ENCODE peak calls at places on chromosomes 7 and 10, in ten cellular contexts. W is tibial artery; Z is NB4; F is stimulated activated CD4-positive, alpha-beta T cell treated with anti-CD3 and anti-CD28 coated beads, Interleukin-1b, Interleukin-23, amount 100 ng/mL, for 24 hours; P is activated naive CD4-positive, alpha-beta T cell treated with anti-CD3 and anti-CD28 coated beads for 36 hours; J is activated gamma-delta T cell treated with Interleukin-2 at 50 U/mL for 16 hours; S is T-helper 2 cell; U is cardiac muscle cell; T is HTR-8/SVneo; L is Caki2. G is an unnamed sample.

GRCh38 chr10:63587191-63587590 is 66.0 kb downstream of the REEP3 start:
- DNase-seq in W (no peak), Z (no peak), F (no peak), P (no peak), J (no peak), S (no peak), U (no peak), T (no peak), L (no peak), G (no peak)

GRCh38 chr10:11776080-11776479 is 33.9 kb downstream of the ECHDC3 start:
- DNase-seq in W (no peak), Z (no peak), F (no peak), P (no peak), J (no peak), S (no peak), U (no peak), T (peak), L (no peak), G (no peak)

GRCh38 chr10:32144817-32145688 is 88.8 kb upstream of the KIF5B start:
- DNase-seq in W (no peak), Z (no peak), F (no peak), P (no peak), J (no peak), S (no peak), U (no peak), T (no peak), L (no peak), G (no peak)

GRCh38 chr10:75019360-75019759 is 92.1 kb upstream of the SAMD8 start:
- DNase-seq in W (no peak), Z (peak), F (no peak), P (no peak), J (no peak), S (peak), U (no peak), T (peak), L (peak), G (peak)

GRCh38 chr7:12322287-12322902 is 81.3 kb downstream of the VWDE start:
- DNase-seq in W (no peak), Z (peak), F (no peak), P (peak), J (no peak), S (peak), U (no peak), T (no peak), L (no peak), G (peak)

GRCh38 chr7:46089281-46089680 is 168.2 kb upstream of the IGFBP3 start:
- DNase-seq in W (no peak), Z (no peak), F (no peak), P (no peak), J (no peak), S (no peak), U (no peak), T (no peak), L (no peak), G (no peak)

GRCh38 chr10:125662616-125663015 is 20.3 kb downstream of the TEX36 start:
- DNase-seq in W (no peak), Z (no peak), F (no peak), P (no peak), J (no peak), S (no peak), U (no peak), T (no peak), L (peak), G (no peak)

GRCh38 chr10:29681700-29682444 is 47.1 kb upstream of the SVIL start:
- DNase-seq in W (no peak), Z (peak), F (no peak), P (peak), J (peak), S (peak), U (no peak), T (no peak), L (no peak), G (no peak)

GRCh38 chr7:2572101-2572842 is 13.5 kb downstream of the IQCE start:
- DNase-seq in W (no peak), Z (peak), F (no peak), P (no peak), J (no peak), S (no peak), U (no peak), T (no peak), L (peak), G (peak)

GRCh38 chr7:46847126-46847525 is 734.8 kb downstream of the TNS3 start:
- DNase-seq in W (no peak), Z (no peak), F (no peak), P (no peak), J (no peak), S (no peak), U (no peak), T (no peak), L (no peak), G (no peak)

GRCh38 chr10:605632-606325 is 83.7 kb downstream of the DIP2C start:
- DNase-seq in W (peak), Z (no peak), F (no peak), P (no peak), J (no peak), S (no peak), U (no peak), T (no peak), L (no peak), G (no peak)

GRCh38 chr7:142482899-142483658 is 225.2 kb upstream of the PRSS58 start:
- DNase-seq in W (no peak), Z (peak), F (no peak), P (peak), J (peak), S (peak), U (peak), T (peak), L (no peak), G (peak)

GRCh38 chr7:145643981-145644380 is 472.6 kb upstream of the CNTNAP2 start:
- DNase-seq in W (no peak), Z (no peak), F (no peak), P (no peak), J (no peak), S (no peak), U (no peak), T (no peak), L (peak), G (no peak)

GRCh38 chr7:127438836-127439235 is 46.3 kb upstream of the ZNF800 start:
- DNase-seq in W (no peak), Z (no peak), F (no peak), P (no peak), J (no peak), S (no peak), U (no peak), T (no peak), L (no peak), G (no peak)

GRCh38 chr10:57983226-57983870 is 284.3 kb downstream of the IPMK start:
- DNase-seq in W (no peak), Z (no peak), F (no peak), P (no peak), J (no peak), S (no peak), U (no peak), T (no peak), L (peak), G (no peak)

GRCh38 chr7:7510814-7511213 is 24.9 kb downstream of the COL28A1 start:
- DNase-seq in W (no peak), Z (no peak), F (no peak), P (no peak), J (no peak), S (no peak), U (no peak), T (no peak), L (no peak), G (no peak)

GRCh38 chr7:2956076-2956475 is 87.6 kb downstream of the CARD11 start:
- DNase-seq in W (peak), Z (no peak), F (no peak), P (no peak), J (no peak), S (no peak), U (no peak), T (no peak), L (no peak), G (no peak)

GRCh38 chr7:74544706-74545469 is 91.2 kb downstream of the GTF2IRD1 start:
- DNase-seq in W (no peak), Z (peak), F (no peak), P (peak), J (no peak), S (peak), U (peak), T (no peak), L (no peak), G (peak)

GRCh38 chr10:43354879-43355380 is 16.5 kb upstream of the FXYD4 start:
- DNase-seq in W (no peak), Z (no peak), F (no peak), P (no peak), J (no peak), S (no peak), U (no peak), T (no peak), L (no peak), G (no peak)

GRCh38 chr7:132081686-132082085 is 494.6 kb downstream of the PLXNA4 start:
- DNase-seq in W (peak), Z (no peak), F (no peak), P (no peak), J (no peak), S (no peak), U (no peak), T (no peak), L (no peak), G (no peak)

GRCh38 chr7:129332354-129333056 is 101.7 kb upstream of the STRIP2 start:
- DNase-seq in W (no peak), Z (no peak), F (no peak), P (no peak), J (no peak), S (no peak), U (no peak), T (peak), L (no peak), G (no peak)

GRCh38 chr10:99630439-99630838 is 10.2 kb upstream of the SLC25A28 start:
- DNase-seq in W (no peak), Z (peak), F (no peak), P (peak), J (no peak), S (peak), U (no peak), T (peak), L (peak), G (no peak)